ENCODE peak calls at places on chromosomes 3 and 15, in four cellular contexts. One of them, this sample, is unnamed.

GRCh38 chr3:156781310-156782230 is 44.6 kb upstream of the LEKR1 start:
- DNase-seq in GM23338: no peak
- DNase-seq in HepG2: no peak
- DNase-seq in K562: peak; percentile 32
- DNase-seq in this sample: no peak

GRCh38 chr3:141419946-141420345 is 51.6 kb downstream of the ZBTB38 start:
- DNase-seq in GM23338: no peak
- DNase-seq in HepG2: no peak
- DNase-seq in K562: no peak
- DNase-seq in this sample: no peak

GRCh38 chr3:27659279-27660021 is 62.7 kb downstream of the EOMES start:
- DNase-seq in GM23338: peak; percentile 82
- DNase-seq in HepG2: peak; percentile 48
- DNase-seq in K562: peak; percentile 70
- DNase-seq in this sample: no peak

GRCh38 chr3:62361824-62362223 is 11.5 kb downstream of the FEZF2 start:
- DNase-seq in GM23338: peak; percentile 40
- DNase-seq in HepG2: no peak
- DNase-seq in K562: peak; percentile 15
- DNase-seq in this sample: no peak

GRCh38 chr15:100121285-100121684 is 220.5 kb downstream of the ADAMTS17 start:
- DNase-seq in GM23338: no peak
- DNase-seq in HepG2: no peak
- DNase-seq in K562: no peak
- DNase-seq in this sample: no peak

GRCh38 chr15:83310521-83311456 is 26.3 kb upstream of the BNC1 start:
- DNase-seq in GM23338: peak; percentile 74
- DNase-seq in HepG2: no peak
- DNase-seq in K562: no peak
- DNase-seq in this sample: no peak

GRCh38 chr3:28042707-28043106 is 198.7 kb upstream of the CMC1 start:
- DNase-seq in GM23338: no peak
- DNase-seq in HepG2: no peak
- DNase-seq in K562: no peak
- DNase-seq in this sample: no peak

GRCh38 chr3:60333710-60334109 is 917.5 kb downstream of the FHIT start:
- DNase-seq in GM23338: no peak
- DNase-seq in HepG2: no peak
- DNase-seq in K562: no peak
- DNase-seq in this sample: no peak

GRCh38 chr15:43514241-43515057 is 3.0 kb upstream of the MAP1A start:
- DNase-seq in GM23338: peak; percentile 87
- DNase-seq in HepG2: peak; percentile 31
- DNase-seq in K562: peak; percentile 59
- DNase-seq in this sample: no peak

GRCh38 chr3:120349819-120350125 is 618 bp upstream of the LRRC58 start:
- DNase-seq in GM23338: peak; percentile 58
- DNase-seq in HepG2: no peak
- DNase-seq in K562: no peak
- DNase-seq in this sample: no peak

GRCh38 chr15:22795206-22796063 is 9.0 kb downstream of the NIPA1 start:
- DNase-seq in GM23338: no peak
- DNase-seq in HepG2: no peak
- DNase-seq in K562: no peak
- DNase-seq in this sample: no peak

GRCh38 chr3:134481166-134481565 is 4.6 kb downstream of the ANAPC13 start:
- DNase-seq in GM23338: no peak
- DNase-seq in HepG2: no peak
- DNase-seq in K562: no peak
- DNase-seq in this sample: no peak

GRCh38 chr3:111585214-111585613 is 9.9 kb downstream of the ZBED2 start:
- DNase-seq in GM23338: no peak
- DNase-seq in HepG2: peak; percentile 21
- DNase-seq in K562: no peak
- DNase-seq in this sample: no peak

GRCh38 chr15:47985568-47985967 is 135.2 kb upstream of the SLC24A5 start:
- DNase-seq in GM23338: no peak
- DNase-seq in HepG2: no peak
- DNase-seq in K562: no peak
- DNase-seq in this sample: no peak

GRCh38 chr3:195133462-195133861 is 137.5 kb downstream of the XXYLT1 start:
- DNase-seq in GM23338: no peak
- DNase-seq in HepG2: no peak
- DNase-seq in K562: no peak
- DNase-seq in this sample: no peak

GRCh38 chr15:78906310-78906608 is 33.6 kb downstream of the MORF4L1 start:
- DNase-seq in GM23338: no peak
- DNase-seq in HepG2: peak; percentile 30
- DNase-seq in K562: no peak
- DNase-seq in this sample: no peak

GRCh38 chr15:88714782-88715372 is 76.1 kb downstream of the ISG20 start:
- DNase-seq in GM23338: no peak
- DNase-seq in HepG2: no peak
- DNase-seq in K562: no peak
- DNase-seq in this sample: no peak

GRCh38 chr3:29170894-29171582 is 109.8 kb upstream of the RBMS3 start:
- DNase-seq in GM23338: no peak
- DNase-seq in HepG2: no peak
- DNase-seq in K562: no peak
- DNase-seq in this sample: no peak

GRCh38 chr3:151003024-151003771 is 30.7 kb upstream of the CLRN1 start:
- DNase-seq in GM23338: no peak
- DNase-seq in HepG2: peak; percentile 34
- DNase-seq in K562: no peak
- DNase-seq in this sample: no peak

GRCh38 chr3:81742581-81742980 is 18.9 kb downstream of the GBE1 start:
- DNase-seq in GM23338: no peak
- DNase-seq in HepG2: no peak
- DNase-seq in K562: no peak
- DNase-seq in this sample: no peak

GRCh38 chr15:39685999-39686613 is 96.5 kb downstream of the FSIP1 start:
- DNase-seq in GM23338: peak; percentile 83
- DNase-seq in HepG2: peak; percentile 43
- DNase-seq in K562: peak; percentile 63
- DNase-seq in this sample: no peak

GRCh38 chr3:195908439-195909293 is at the start of gene TNK2:
- DNase-seq in GM23338: peak; percentile 52
- DNase-seq in HepG2: no peak
- DNase-seq in K562: peak; percentile 28
- DNase-seq in this sample: no peak

GRCh38 chr3:167084566-167084965 is 295.5 kb downstream of the ZBBX start:
- DNase-seq in GM23338: no peak
- DNase-seq in HepG2: no peak
- DNase-seq in K562: no peak
- DNase-seq in this sample: no peak

GRCh38 chr15:92909131-92909781 is 9.1 kb downstream of the CHD2 start:
- DNase-seq in GM23338: no peak
- DNase-seq in HepG2: no peak
- DNase-seq in K562: no peak
- DNase-seq in this sample: no peak

GRCh38 chr15:79728867-79729266 is 167.9 kb downstream of the MTHFS start:
- DNase-seq in GM23338: no peak
- DNase-seq in HepG2: no peak
- DNase-seq in K562: no peak
- DNase-seq in this sample: no peak

GRCh38 chr3:189260556-189261493 is 89.1 kb downstream of the TPRG1 start:
- DNase-seq in GM23338: no peak
- DNase-seq in HepG2: no peak
- DNase-seq in K562: no peak
- DNase-seq in this sample: no peak

GRCh38 chr3:143972495-143973351 is 1.1 kb downstream of the DIPK2A start:
- DNase-seq in GM23338: peak; percentile 84
- DNase-seq in HepG2: peak; percentile 57
- DNase-seq in K562: peak; percentile 21
- DNase-seq in this sample: peak; percentile 53

GRCh38 chr3:157119369-157119951 is 40.5 kb downstream of the CCNL1 start:
- DNase-seq in GM23338: no peak
- DNase-seq in HepG2: peak; percentile 35
- DNase-seq in K562: peak; percentile 57
- DNase-seq in this sample: no peak

GRCh38 chr15:40301467-40302179 is 6.1 kb downstream of the PLCB2 start:
- DNase-seq in GM23338: peak; percentile 73
- DNase-seq in HepG2: no peak
- DNase-seq in K562: peak; percentile 69
- DNase-seq in this sample: no peak

GRCh38 chr3:32872487-32873382 is 54.9 kb downstream of the TRIM71 start:
- DNase-seq in GM23338: no peak
- DNase-seq in HepG2: no peak
- DNase-seq in K562: no peak
- DNase-seq in this sample: no peak

GRCh38 chr15:39585871-39586301 is 5.0 kb downstream of the THBS1 start:
- DNase-seq in GM23338: no peak
- DNase-seq in HepG2: no peak
- DNase-seq in K562: no peak
- DNase-seq in this sample: no peak

GRCh38 chr3:125643127-125643526 is 47.8 kb upstream of the OSBPL11 start:
- DNase-seq in GM23338: no peak
- DNase-seq in HepG2: no peak
- DNase-seq in K562: no peak
- DNase-seq in this sample: no peak

GRCh38 chr3:125641901-125642300 is 46.6 kb upstream of the OSBPL11 start:
- DNase-seq in GM23338: no peak
- DNase-seq in HepG2: no peak
- DNase-seq in K562: no peak
- DNase-seq in this sample: no peak

GRCh38 chr3:125647318-125648014 is 52.2 kb upstream of the OSBPL11 start:
- DNase-seq in GM23338: peak; percentile 30
- DNase-seq in HepG2: no peak
- DNase-seq in K562: no peak
- DNase-seq in this sample: no peak

GRCh38 chr3:125645613-125646012 is 50.3 kb upstream of the OSBPL11 start:
- DNase-seq in GM23338: no peak
- DNase-seq in HepG2: no peak
- DNase-seq in K562: no peak
- DNase-seq in this sample: no peak

DNA sequence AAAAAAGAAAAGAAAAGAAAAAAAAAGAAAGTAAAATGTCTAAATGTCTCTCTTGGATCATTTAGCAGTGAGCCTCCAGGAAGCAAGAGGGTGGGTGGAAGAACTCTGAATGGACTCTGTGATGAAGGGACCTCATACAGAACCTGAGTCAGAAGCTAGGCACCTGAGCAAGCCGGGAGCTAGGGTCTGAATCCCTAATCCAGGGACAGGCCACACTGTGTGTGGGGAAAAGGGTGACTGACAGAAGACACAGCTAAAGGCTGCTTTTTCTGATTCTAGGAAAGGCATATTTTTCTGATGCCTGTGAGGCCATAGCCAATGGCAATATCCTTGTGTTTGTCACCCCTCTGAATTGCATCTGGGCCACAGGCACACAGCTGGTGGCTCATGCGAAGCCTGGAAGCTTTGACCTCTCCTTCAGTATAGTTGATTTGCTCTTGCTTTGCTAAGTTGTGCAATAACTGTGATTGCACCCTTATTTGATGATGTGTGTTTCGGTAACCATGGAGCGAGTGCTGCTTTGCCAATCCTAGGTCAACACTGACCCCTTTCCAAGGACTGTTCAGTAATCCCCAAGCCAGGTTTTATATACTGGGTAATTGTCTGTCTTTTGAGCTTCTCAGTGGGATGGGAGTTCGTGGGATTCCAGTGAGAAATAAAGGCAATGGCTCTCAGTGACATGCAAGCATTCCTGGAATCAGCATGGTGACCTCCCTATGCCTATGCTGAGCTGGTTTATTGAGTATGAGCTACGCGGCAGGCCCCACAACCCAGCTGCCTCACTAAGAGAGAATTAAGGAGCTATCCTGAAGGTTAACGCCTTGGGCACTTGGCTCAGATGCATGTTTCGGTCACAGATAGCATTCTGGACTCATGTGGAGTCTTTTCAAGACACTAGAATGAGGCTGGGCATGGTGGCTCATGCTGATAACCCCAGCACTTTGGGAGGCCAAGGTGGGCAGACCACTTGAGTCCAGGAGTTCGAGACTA is 49.0 kb upstream of the OSBPL11 start:
- DNase-seq in GM23338: no peak
- DNase-seq in HepG2: peak; percentile 85
- DNase-seq in K562: no peak
- DNase-seq in this sample: no peak
- TF ChIP-seq POLR2AphosphoS5 in GM23338: no peak
- TF ChIP-seq POLR2AphosphoS5 in HepG2: no peak
- TF ChIP-seq POLR2AphosphoS5 in K562: no peak
- TF ChIP-seq POLR2AphosphoS5 in this sample: no peak

DNA sequence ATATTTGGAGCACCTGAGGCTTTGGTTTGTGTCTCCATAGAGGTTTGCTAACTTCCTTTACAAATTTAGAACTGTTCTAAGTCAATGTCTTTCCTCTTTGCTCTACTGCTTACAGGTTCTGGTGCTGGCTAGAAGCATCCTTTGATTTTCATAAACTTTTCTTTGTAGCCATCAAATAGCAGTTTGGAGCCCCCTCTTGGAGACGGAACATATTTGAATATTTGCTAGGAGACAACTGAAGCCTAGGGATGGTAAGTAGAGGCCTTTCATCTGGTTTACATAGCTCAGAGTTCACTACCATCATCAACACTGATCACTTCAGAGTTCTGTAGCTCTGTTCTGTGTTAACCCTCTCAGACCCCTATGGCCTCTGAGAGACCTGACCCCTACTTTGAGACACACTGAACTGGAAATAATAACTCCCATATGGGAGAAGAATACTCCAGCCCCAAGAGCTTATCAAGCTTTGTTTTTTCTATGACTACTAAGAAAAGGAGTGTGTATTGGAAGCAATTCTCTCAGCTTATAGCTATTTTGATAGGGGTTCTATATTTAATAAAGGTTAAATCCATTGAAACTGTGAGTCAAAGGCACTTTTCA is 420.4 kb downstream of the EPHA3 start:
- DNase-seq in GM23338: peak; percentile 36
- DNase-seq in HepG2: no peak
- DNase-seq in K562: no peak
- DNase-seq in this sample: no peak
- TF ChIP-seq JUNB in GM23338: no peak
- TF ChIP-seq JUNB in HepG2: no peak
- TF ChIP-seq JUNB in K562: no peak
- TF ChIP-seq JUNB in this sample: no peak

GRCh38 chr3:55675478-55675877 is 188.4 kb upstream of the WNT5A start:
- DNase-seq in GM23338: no peak
- DNase-seq in HepG2: no peak
- DNase-seq in K562: no peak
- DNase-seq in this sample: peak; percentile 93
- TF ChIP-seq CREB1 in GM23338: no peak
- TF ChIP-seq CREB1 in HepG2: no peak
- TF ChIP-seq CREB1 in K562: no peak
- TF ChIP-seq CREB1 in this sample: peak; percentile 49

DNA sequence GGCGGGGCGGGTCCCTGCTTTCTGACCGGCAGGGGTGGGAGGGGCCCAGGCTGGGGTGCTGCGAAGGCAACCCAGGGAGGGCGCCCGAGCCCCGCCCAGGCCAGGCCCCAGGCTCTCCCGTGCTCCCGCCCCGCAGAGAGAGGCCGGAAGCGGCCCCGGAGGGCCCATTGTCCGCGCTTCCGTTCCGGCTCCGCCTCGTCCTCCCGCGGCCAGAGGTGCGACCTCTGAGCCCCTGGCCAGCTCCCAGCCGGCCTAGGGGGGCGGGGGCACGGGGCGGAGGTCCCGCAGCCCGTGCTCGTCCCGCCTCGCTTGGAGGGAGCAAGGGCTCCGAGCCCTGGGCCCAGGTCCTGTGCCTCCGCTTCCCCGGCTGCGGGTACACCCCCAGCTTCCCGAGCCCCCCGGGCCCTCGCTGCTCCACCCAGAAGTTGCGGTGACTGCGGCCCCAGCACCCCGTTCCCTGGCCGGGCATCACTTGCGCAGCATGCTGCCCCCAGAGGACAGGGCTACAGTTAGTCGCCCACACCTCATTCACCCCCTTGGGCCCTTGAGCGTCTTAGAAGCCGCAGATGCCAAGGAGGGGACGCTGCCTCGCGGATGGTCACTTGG is 20.4 kb upstream of the PLXND1 start:
- DNase-seq in GM23338: peak; percentile 95
- DNase-seq in HepG2: peak; percentile 90
- DNase-seq in K562: peak; percentile 96
- DNase-seq in this sample: no peak
- TF ChIP-seq POLR2AphosphoS5 in GM23338: peak; percentile 70
- TF ChIP-seq POLR2AphosphoS5 in HepG2: peak; percentile 59
- TF ChIP-seq POLR2AphosphoS5 in K562: no peak
- TF ChIP-seq POLR2AphosphoS5 in this sample: peak; percentile 66